ENCODE peak calls at places on chromosomes 4 and X, in eight cellular contexts. Y is choroid plexus epithelial cell; T is GM04504; J is EL; K is DMS53; M is fibroblast of the aortic adventitia; C is stimulated activated naive CD8-positive, alpha-beta T cell treated with anti-CD3 and anti-CD28 coated beads, Interleukin-15, Interleukin-2, amounts not matched to agents 100 U/mL and 50 U/mL, for 24 hours; G is activated CD8-positive, alpha-beta T cell treated with anti-CD3 and anti-CD28 coated beads, Interleukin-2, amount 10 ng/mL, durations not matched to agents 7 days and 5 days. V is an unnamed sample.

GRCh38 chrX:85159644-85160043 is 83.9 kb downstream of the SATL1 start:
- DNase-seq in Y (no peak), T (no peak), J (no peak), K (no peak), M (no peak), C (no peak), G (no peak), V (no peak)

GRCh38 chrX:69215161-69215560 is 49.9 kb upstream of the PJA1 start:
- DNase-seq in Y (no peak), T (no peak), J (no peak), K (no peak), M (no peak), C (no peak), G (no peak), V (no peak)

GRCh38 chrX:11929476-11929875 is 171.4 kb downstream of the MSL3 start:
- DNase-seq in Y (peak), T (no peak), J (peak), K (peak), M (no peak), C (no peak), G (no peak), V (no peak)

GRCh38 chr4:53937918-53938317 is 126.5 kb downstream of the CHIC2 start:
- DNase-seq in Y (peak), T (no peak), J (peak), K (no peak), M (peak), C (no peak), G (no peak), V (no peak)

GRCh38 chr4:113057891-113058290 is 8.4 kb downstream of the ANK2 start:
- DNase-seq in Y (peak), T (no peak), J (peak), K (peak), M (peak), C (no peak), G (no peak), V (no peak)

GRCh38 chr4:36285784-36286480 is 4.5 kb downstream of the DTHD1 start:
- DNase-seq in Y (no peak), T (no peak), J (no peak), K (peak), M (no peak), C (peak), G (peak), V (no peak)

GRCh38 chr4:105387466-105387865 is 86.4 kb downstream of the PPA2 start:
- DNase-seq in Y (peak), T (peak), J (no peak), K (no peak), M (peak), C (no peak), G (no peak), V (no peak)

GRCh38 chrX:43655961-43656494 is at the start of gene MAOA:
- DNase-seq in Y (no peak), T (no peak), J (peak), K (peak), M (no peak), C (peak), G (peak), V (peak)

GRCh38 chr4:21697583-21697982 is 251.0 kb downstream of the KCNIP4 start:
- DNase-seq in Y (peak), T (no peak), J (peak), K (peak), M (no peak), C (no peak), G (no peak), V (no peak)

GRCh38 chr4:109171098-109171497 is 131.4 kb downstream of the COL25A1 start:
- DNase-seq in Y (no peak), T (no peak), J (no peak), K (no peak), M (no peak), C (no peak), G (no peak), V (no peak)

GRCh38 chr4:141134051-141134450 is 782 bp upstream of the RNF150 start:
- DNase-seq in Y (peak), T (no peak), J (peak), K (peak), M (no peak), C (no peak), G (no peak), V (no peak)

GRCh38 chr4:182205293-182205692 is 37.9 kb upstream of the TENM3 start:
- DNase-seq in Y (no peak), T (no peak), J (no peak), K (no peak), M (no peak), C (no peak), G (no peak), V (no peak)

GRCh38 chrX:123990602-123991001 is 29.1 kb downstream of the STAG2 start:
- DNase-seq in Y (peak), T (no peak), J (no peak), K (no peak), M (peak), C (no peak), G (no peak), V (no peak)

GRCh38 chrX:9913041-9913440 is 54.1 kb upstream of the CLDN34 start:
- DNase-seq in Y (peak), T (no peak), J (no peak), K (peak), M (no peak), C (no peak), G (no peak), V (no peak)

GRCh38 chrX:2452317-2452784 is 48.4 kb downstream of the DHRSX start:
- DNase-seq in Y (no peak), T (no peak), J (no peak), K (no peak), M (no peak), C (no peak), G (no peak), V (no peak)

GRCh38 chr4:71189471-71189870 is 149.3 kb upstream of the SLC4A4 start:
- DNase-seq in Y (peak), T (no peak), J (peak), K (no peak), M (peak), C (no peak), G (no peak), V (no peak)

GRCh38 chrX:11395859-11396258 is 102.6 kb downstream of the AMELX start:
- DNase-seq in Y (peak), T (no peak), J (no peak), K (no peak), M (peak), C (no peak), G (no peak), V (no peak)

GRCh38 chr4:57184378-57185031 is 74.3 kb upstream of the IGFBP7 start:
- DNase-seq in Y (no peak), T (no peak), J (no peak), K (no peak), M (no peak), C (no peak), G (no peak), V (no peak)

GRCh38 chr4:56311299-56311975 is 75.9 kb downstream of the AASDH start:
- DNase-seq in Y (no peak), T (no peak), J (no peak), K (no peak), M (no peak), C (no peak), G (no peak), V (no peak)

GRCh38 chrX:56757327-56757726 is 28.3 kb downstream of the NBDY start:
- DNase-seq in Y (no peak), T (no peak), J (no peak), K (no peak), M (no peak), C (no peak), G (no peak), V (no peak)

GRCh38 chrX:134544614-134545255 is 84.8 kb downstream of the HPRT1 start:
- DNase-seq in Y (no peak), T (no peak), J (no peak), K (peak), M (no peak), C (no peak), G (no peak), V (peak)

GRCh38 chrX:10636851-10637250 is 16.5 kb upstream of the MID1 start:
- DNase-seq in Y (no peak), T (no peak), J (no peak), K (no peak), M (no peak), C (no peak), G (no peak), V (no peak)

V was measured in ovary.